ENCODE peak calls at places on chromosome 1, in eight cellular contexts. T is fibroblast of mammary gland, N is H54, L is M059J, S is WTC11, F is Right ventricle myocardium inferior, D is GM12865, U is endodermal cell. Y is an unnamed sample.

GRCh38 chr1:150498342-150498741 is 9.6 kb upstream of the ECM1 start:
- DNase-seq in T (no peak), N (no peak), L (no peak), S (no peak), F (no peak), D (no peak), U (no peak), Y (no peak)

GRCh38 chr1:119160851-119161250 is 20.4 kb upstream of the WARS2 start:
- DNase-seq in T (peak; percentile 66), N (no peak), L (no peak), S (no peak), F (no peak), D (no peak), U (no peak), Y (no peak)

GRCh38 chr1:161200421-161200991 is 1.7 kb upstream of the ADAMTS4 start:
- DNase-seq in T (peak; percentile 34), N (no peak), L (no peak), S (no peak), F (no peak), D (no peak), U (peak; percentile 64), Y (no peak)

GRCh38 chr1:67342002-67342890 is 34.6 kb downstream of the IL12RB2 start:
- DNase-seq in T (no peak), N (no peak), L (no peak), S (peak; percentile 28), F (no peak), D (peak; percentile 82), U (peak; percentile 87), Y (peak; percentile 53)

GRCh38 chr1:188988589-188988988 is 1489.1 kb downstream of the BRINP3 start:
- DNase-seq in T (no peak), N (peak; percentile 7), L (no peak), S (no peak), F (no peak), D (no peak), U (no peak), Y (no peak)

GRCh38 chr1:110130989-110131388 is 18.7 kb downstream of the UBL4B start:
- DNase-seq in T (no peak), N (no peak), L (no peak), S (no peak), F (no peak), D (no peak), U (no peak), Y (no peak)

GRCh38 chr1:39282537-39283216 is 78.2 kb downstream of the MACF1 start:
- DNase-seq in T (peak; percentile 60), N (no peak), L (no peak), S (no peak), F (no peak), D (no peak), U (no peak), Y (no peak)

GRCh38 chr1:65820983-65821382 is 28.3 kb downstream of the PDE4B start:
- DNase-seq in T (peak; percentile 95), N (peak; percentile 57), L (peak; percentile 98), S (no peak), F (no peak), D (no peak), U (no peak), Y (no peak)

GRCh38 chr1:160078392-160079195 is 2.7 kb upstream of the KCNJ9 start:
- DNase-seq in T (peak; percentile 23), N (peak; percentile 94), L (peak; percentile 30), S (peak; percentile 78), F (no peak), D (peak; percentile 63), U (peak; percentile 90), Y (peak; percentile 82)

GRCh38 chr1:2804628-2805351 is 3.3 kb upstream of the TTC34 start:
- DNase-seq in T (no peak), N (no peak), L (no peak), S (no peak), F (peak; percentile 49), D (no peak), U (no peak), Y (no peak)

GRCh38 chr1:8671313-8671917 is 146.0 kb downstream of the RERE start:
- DNase-seq in T (peak; percentile 85), N (no peak), L (peak; percentile 64), S (no peak), F (no peak), D (peak; percentile 61), U (no peak), Y (peak; percentile 44)

GRCh38 chr1:61109910-61110309 is 27.5 kb downstream of the NFIA start:
- DNase-seq in T (no peak), N (no peak), L (no peak), S (no peak), F (no peak), D (no peak), U (no peak), Y (no peak)

GRCh38 chr1:5718716-5719632 is 273.3 kb downstream of the NPHP4 start:
- DNase-seq in T (no peak), N (no peak), L (no peak), S (peak; percentile 37), F (peak; percentile 39), D (no peak), U (peak; percentile 87), Y (no peak)